ENCODE peak calls at places on chromosomes 11 and 22, in ten cellular contexts. P is NB4, U is ovary, I is GM12878, G is transverse colon, A is body of pancreas, J is IMR-90, S is GM12892, Q is spleen, B is adrenal gland. L is an unnamed sample.

GRCh38 chr11:74683941-74684481 is 47.2 kb downstream of the CHRDL2 start:
- DNase-seq in S (no peak), U (no peak), Q (peak), G (no peak), P (no peak), J (peak), I (no peak), B (no peak), A (no peak), L (no peak)

GRCh38 chr11:125069008-125069407 is 5.9 kb downstream of the SLC37A2 start:
- DNase-seq in P (no peak), G (no peak), J (peak), A (no peak), U (no peak), S (no peak), I (no peak), B (peak), Q (no peak), L (peak)

GRCh38 chr11:86800076-86800955 is at the start of gene PRSS23:
- DNase-seq in B (peak), P (no peak), U (peak), A (peak), G (peak), I (no peak), Q (peak), S (no peak), J (peak), L (peak)

GRCh38 chr11:57873196-57873911 is 111.8 kb downstream of the CTNND1 start:
- DNase-seq in A (no peak), Q (no peak), P (no peak), I (no peak), S (no peak), J (peak), G (no peak), U (no peak), B (no peak), L (no peak)

GRCh38 chr11:98772799-98773198 is 247.9 kb upstream of the CNTN5 start:
- DNase-seq in Q (no peak), S (no peak), P (no peak), U (no peak), G (no peak), A (no peak), I (no peak), J (no peak), B (no peak), L (no peak)

GRCh38 chr11:68412593-68413475 is 47.7 kb upstream of the PPP6R3 start:
- DNase-seq in I (peak), S (peak), G (no peak), U (no peak), P (no peak), A (no peak), J (peak), Q (no peak), B (no peak), L (no peak)

GRCh38 chr11:12629601-12630313 is 44.5 kb upstream of the TEAD1 start:
- DNase-seq in G (no peak), S (no peak), B (no peak), U (no peak), J (peak), A (no peak), P (no peak), Q (no peak), I (no peak), L (no peak)

GRCh38 chr11:10623797-10624761 is 55.6 kb upstream of the LYVE1 start:
- DNase-seq in I (no peak), S (no peak), J (peak), A (no peak), U (peak), G (peak), B (peak), P (peak), Q (peak), L (no peak)

GRCh38 chr22:48346311-48346710 is 1481.4 kb downstream of the BRD1 start:
- DNase-seq in Q (peak), U (no peak), J (no peak), P (no peak), G (no peak), S (no peak), B (no peak), A (no peak), I (no peak), L (no peak)

GRCh38 chr11:32023370-32023964 is 67.4 kb upstream of the RCN1 start:
- DNase-seq in A (no peak), B (no peak), J (no peak), P (no peak), G (no peak), U (no peak), I (no peak), S (no peak), Q (no peak), L (no peak)

GRCh38 chr22:48576333-48577013 is 1251.2 kb downstream of the BRD1 start:
- DNase-seq in U (no peak), P (peak), I (no peak), S (no peak), Q (no peak), G (no peak), B (no peak), J (no peak), A (no peak), L (no peak)

GRCh38 chr11:67545280-67545679 is 22.0 kb upstream of the CABP2 start:
- DNase-seq in Q (no peak), G (peak), J (no peak), I (no peak), P (no peak), B (peak), U (no peak), S (no peak), A (peak), L (peak)

GRCh38 chr22:18031670-18032454 is 7.5 kb upstream of the MICAL3 start:
- DNase-seq in J (peak), I (no peak), G (no peak), B (peak), U (no peak), S (no peak), Q (peak), A (peak), P (no peak), L (no peak)

GRCh38 chr11:74739546-74740270 is 8.5 kb upstream of the CHRDL2 start:
- DNase-seq in I (no peak), A (peak), B (peak), U (no peak), J (peak), Q (no peak), P (peak), G (peak), S (peak), L (peak)

GRCh38 chr11:35274909-35275807 is 136.2 kb downstream of the CD44 start:
- DNase-seq in G (peak), U (no peak), A (peak), I (no peak), P (no peak), J (no peak), Q (no peak), S (no peak), B (peak), L (no peak)

GRCh38 chr11:125128450-125128849 is 17.0 kb upstream of the TMEM218 start:
- DNase-seq in S (no peak), B (no peak), A (no peak), G (no peak), Q (no peak), U (no peak), I (no peak), P (no peak), J (peak), L (no peak)

GRCh38 chr22:36328635-36329216 is 59.0 kb downstream of the MYH9 start:
- DNase-seq in U (peak), Q (peak), J (peak), B (peak), S (no peak), P (peak), A (peak), G (peak), I (peak), L (peak)

GRCh38 chr11:69480547-69481392 is 693 bp upstream of the LINC01488 start:
- DNase-seq in G (peak), J (peak), I (no peak), Q (peak), S (no peak), P (no peak), A (peak), B (peak), U (no peak), L (no peak)

GRCh38 chr11:124310746-124311145 is 3.0 kb downstream of the OR8D1 start:
- DNase-seq in I (no peak), S (no peak), A (no peak), B (no peak), P (no peak), U (no peak), Q (no peak), J (peak), G (no peak), L (no peak)

GRCh38 chr22:41368543-41368817 is 13.3 kb upstream of the TEF start:
- DNase-seq in Q (no peak), A (no peak), B (no peak), P (no peak), S (no peak), I (no peak), G (no peak), U (no peak), J (no peak), L (no peak)

GRCh38 chr11:75968021-75968685 is 153.1 kb downstream of the UVRAG start:
- DNase-seq in S (no peak), A (no peak), U (no peak), P (no peak), Q (no peak), J (peak), G (no peak), I (no peak), B (no peak), L (no peak)

GRCh38 chr11:123580137-123580536 is 74.3 kb downstream of the SCN3B start:
- DNase-seq in Q (no peak), J (no peak), U (no peak), G (no peak), A (no peak), P (no peak), S (no peak), B (no peak), I (no peak), L (no peak)

GRCh38 chr22:50112151-50113118 is 22.6 kb downstream of the MOV10L1 start:
- DNase-seq in J (peak), Q (no peak), P (peak), S (no peak), G (no peak), U (no peak), A (no peak), B (peak), I (no peak), L (no peak)

GRCh38 chr22:27993774-27994350 is 74.8 kb upstream of the PITPNB start:
- DNase-seq in I (no peak), P (no peak), J (no peak), G (peak), S (no peak), B (no peak), U (no peak), A (no peak), Q (peak), L (no peak)

GRCh38 chr11:1717745-1718144 is 20.8 kb downstream of the KRTAP5-6 start:
- DNase-seq in U (no peak), P (no peak), A (no peak), I (no peak), G (no peak), S (no peak), B (no peak), Q (no peak), J (no peak), L (no peak)

GRCh38 chr11:44726278-44727113 is at the start of gene TSPAN18:
- DNase-seq in U (peak), J (no peak), P (peak), B (peak), A (no peak), G (no peak), I (peak), S (peak), Q (peak), L (peak)

GRCh38 chr11:119108151-119108856 is 1.2 kb downstream of the C2CD2L start:
- DNase-seq in A (peak), B (peak), Q (peak), U (no peak), G (peak), I (no peak), J (peak), S (no peak), P (peak), L (peak)

GRCh38 chr11:111324277-111324720 is 26.0 kb downstream of the POU2AF3 start:
- DNase-seq in Q (no peak), B (no peak), S (no peak), U (no peak), G (no peak), J (peak), P (no peak), I (no peak), A (no peak), L (no peak)

GRCh38 chr11:911031-911889 is 650 bp upstream of the CHID1 start:
- DNase-seq in I (no peak), U (peak), Q (peak), J (peak), P (peak), G (peak), A (no peak), B (peak), S (no peak), L (peak)

GRCh38 chr11:10117709-10118341 is 176.2 kb downstream of the SBF2 start:
- DNase-seq in A (no peak), G (no peak), B (no peak), S (no peak), P (no peak), Q (no peak), U (no peak), I (no peak), J (peak), L (no peak)

GRCh38 chr22:43795320-43795719 is 16.8 kb downstream of the EFCAB6 start:
- DNase-seq in P (no peak), A (no peak), B (no peak), J (no peak), S (no peak), G (no peak), U (no peak), I (no peak), Q (no peak), L (no peak)

GRCh38 chr11:126431401-126432064 is 76.0 kb downstream of the ST3GAL4 start:
- DNase-seq in J (peak), S (no peak), Q (no peak), P (no peak), A (no peak), U (peak), G (peak), B (peak), I (no peak), L (no peak)

GRCh38 chr11:1453611-1454386 is 32.8 kb downstream of the MOB2 start:
- DNase-seq in J (no peak), S (peak), U (peak), G (peak), B (no peak), I (peak), Q (no peak), P (peak), A (no peak), L (peak)

GRCh38 chr22:18023509-18024275 is 669 bp downstream of the MICAL3 start:
- DNase-seq in P (no peak), B (peak), Q (peak), G (peak), J (peak), U (peak), A (peak), S (peak), I (no peak), L (peak)

GRCh38 chr22:23200896-23201295 is 20.6 kb downstream of the BCR start:
- DNase-seq in J (no peak), G (no peak), B (peak), U (no peak), Q (peak), P (no peak), I (no peak), S (no peak), A (peak), L (no peak)

GRCh38 chr11:56887940-56888339 is 100.8 kb upstream of the OR5AK2 start:
- DNase-seq in U (no peak), B (no peak), Q (no peak), P (no peak), A (no peak), S (no peak), I (no peak), J (no peak), G (no peak), L (no peak)

GRCh38 chr22:35140879-35141745 is 75.2 kb downstream of the ISX start:
- DNase-seq in J (no peak), U (no peak), I (no peak), B (no peak), G (peak), P (peak), A (no peak), S (no peak), Q (peak), L (peak)

GRCh38 chr11:2940166-2940929 is 11.1 kb upstream of the PHLDA2 start:
- DNase-seq in A (no peak), J (no peak), Q (no peak), S (no peak), U (no peak), P (no peak), B (peak), I (no peak), G (peak), L (peak)
- TF ChIP-seq POLR2A in A (no peak), J (no peak), Q (no peak), S (no peak), U (no peak), P (no peak), B (no peak), I (no peak), G (peak), L (peak)

GRCh38 chr11:65496304-65497140 is 2.3 kb upstream of the MALAT1 start:
- DNase-seq in S (no peak), G (no peak), I (no peak), A (no peak), P (peak), B (no peak), Q (no peak), U (no peak), J (peak), L (peak)
- TF ChIP-seq POLR2A in S (no peak), G (no peak), I (no peak), A (no peak), P (no peak), B (no peak), Q (no peak), U (no peak), J (peak), L (no peak)

GRCh38 chr11:121721961-121722360 is 269.2 kb upstream of the SORL1-AS1 start:
- DNase-seq in B (no peak), S (no peak), A (peak), G (no peak), Q (no peak), I (no peak), P (no peak), J (no peak), U (no peak), L (no peak)

GRCh38 chr11:121727942-121728341 is 275.2 kb upstream of the SORL1-AS1 start:
- DNase-seq in I (no peak), G (no peak), U (no peak), A (no peak), Q (no peak), B (no peak), J (no peak), P (no peak), S (no peak), L (no peak)

GRCh38 chr11:121723261-121723741 is 270.5 kb upstream of the SORL1-AS1 start:
- DNase-seq in G (no peak), B (no peak), P (no peak), A (peak), U (peak), I (no peak), Q (no peak), S (no peak), J (no peak), L (no peak)

GRCh38 chr11:121721448-121721847 is 268.7 kb upstream of the SORL1-AS1 start:
- DNase-seq in U (no peak), B (no peak), S (no peak), G (no peak), J (no peak), Q (no peak), I (no peak), P (no peak), A (no peak), L (no peak)

GRCh38 chr11:121722431-121723256 is 269.9 kb upstream of the SORL1-AS1 start:
- DNase-seq in A (peak), Q (no peak), J (peak), S (no peak), B (peak), P (no peak), U (peak), I (no peak), G (peak), L (no peak)
- TF ChIP-seq POLR2A in A (peak), Q (no peak), J (no peak), S (no peak), B (no peak), P (no peak), U (peak), I (no peak), G (peak), L (no peak)

GRCh38 chr11:110092577-110093406 is at the start of gene ZC3H12C:
- DNase-seq in S (peak), U (peak), A (peak), B (peak), P (peak), Q (peak), G (peak), I (no peak), J (peak), L (peak)
- TF ChIP-seq POLR2A in S (peak), U (peak), A (peak), B (peak), P (no peak), Q (no peak), G (peak), I (peak), J (peak), L (no peak)

DNA sequence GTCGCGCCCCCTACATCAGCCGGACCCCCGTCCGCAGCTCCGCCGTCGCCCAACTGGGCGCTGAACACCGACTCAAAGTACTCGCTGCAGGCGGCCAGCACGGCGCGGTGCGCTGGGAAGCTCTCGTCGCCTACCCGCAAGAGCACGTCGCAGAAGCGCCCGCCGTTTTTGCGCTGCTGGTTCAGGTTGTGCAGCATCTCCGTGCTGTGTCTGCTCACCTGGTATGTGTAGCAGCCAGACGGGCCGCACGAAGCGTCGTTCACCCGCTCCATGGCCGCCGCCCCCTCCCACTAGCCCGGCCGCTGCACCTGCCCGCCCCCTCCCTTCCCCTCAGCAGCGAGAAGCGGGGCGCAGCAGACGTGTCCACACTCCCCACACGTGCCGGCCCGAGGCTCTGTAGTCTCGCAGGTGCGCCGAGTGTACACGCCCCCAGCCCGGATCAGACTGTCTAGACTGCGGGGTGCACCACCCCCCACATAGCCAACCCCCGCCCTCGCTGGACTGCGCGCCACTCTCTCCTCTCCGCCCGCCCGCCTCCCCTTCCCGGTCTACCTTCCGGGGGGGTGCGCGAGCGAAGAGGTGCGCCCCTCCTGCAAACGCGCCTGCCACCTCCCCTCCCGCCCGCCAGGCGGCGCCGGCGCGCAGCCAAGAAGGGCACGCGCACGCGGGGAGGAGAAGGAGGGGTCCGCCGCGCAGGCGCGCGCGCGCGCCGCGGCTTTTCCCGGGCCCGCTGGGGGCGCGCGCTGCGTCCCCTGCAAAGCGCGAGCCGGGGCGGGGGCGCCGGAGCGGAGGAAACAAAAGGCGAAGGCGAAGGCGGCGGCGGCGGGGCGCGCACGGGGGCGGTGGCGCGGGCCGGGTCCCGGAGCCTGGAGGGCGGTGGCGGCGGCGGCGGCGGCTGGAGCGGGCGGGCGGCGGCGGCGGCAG is 553 bp downstream of the PATZ1 start:
- DNase-seq in I (peak), U (peak), S (peak), J (peak), G (peak), A (peak), B (peak), P (peak), Q (peak), L (peak)
- TF ChIP-seq POLR2A in I (peak), U (no peak), S (peak), J (peak), G (no peak), A (peak), B (peak), P (peak), Q (no peak), L (no peak)

GRCh38 chr11:72111300-72111699 is 1.2 kb downstream of the ANAPC15 start:
- DNase-seq in S (no peak), J (no peak), G (no peak), A (no peak), U (no peak), Q (no peak), I (no peak), B (no peak), P (no peak), L (peak)

GRCh38 chr11:72114570-72114969 is 2.1 kb upstream of the ANAPC15 start:
- DNase-seq in S (no peak), P (no peak), U (no peak), Q (no peak), G (no peak), I (no peak), J (peak), A (no peak), B (no peak), L (no peak)

GRCh38 chr11:72111803-72112540 is 523 bp downstream of the ANAPC15 start:
- DNase-seq in Q (peak), B (peak), G (peak), U (peak), S (peak), P (peak), J (peak), A (peak), I (peak), L (peak)

GRCh38 chr11:72113170-72113808 is 794 bp upstream of the ANAPC15 start:
- DNase-seq in P (peak), B (no peak), U (no peak), S (no peak), A (no peak), G (no peak), I (no peak), J (peak), Q (no peak), L (peak)

GRCh38 chr11:72112541-72113136 is at the start of gene ANAPC15:
- DNase-seq in I (peak), B (peak), A (peak), S (peak), P (peak), G (peak), U (peak), Q (peak), J (peak), L (peak)
- TF ChIP-seq POLR2A in I (peak), B (peak), A (peak), S (peak), P (peak), G (peak), U (peak), Q (peak), J (peak), L (peak)

L was measured in erythroblast.